ENCODE peak calls at places on chromosomes 4 and X, in six cellular contexts. One of them, this sample, is unnamed.

GRCh38 chr4:123399638-123400358 is 3.2 kb downstream of the SPRY1 start:
- DNase-seq in transverse colon: no peak
- DNase-seq in suprapubic skin: no peak
- DNase-seq in K562: no peak
- DNase-seq in HepG2: no peak
- DNase-seq in sigmoid colon: no peak
- DNase-seq in this sample: peak; percentile 23

GRCh38 chrX:71563921-71564320 is 14.3 kb upstream of the GCNA start:
- DNase-seq in transverse colon: no peak
- DNase-seq in suprapubic skin: no peak
- DNase-seq in K562: no peak
- DNase-seq in HepG2: no peak
- DNase-seq in sigmoid colon: no peak
- DNase-seq in this sample: no peak

GRCh38 chrX:68403522-68403921 is 29.8 kb downstream of the OPHN1 start:
- DNase-seq in transverse colon: no peak
- DNase-seq in suprapubic skin: no peak
- DNase-seq in K562: no peak
- DNase-seq in HepG2: no peak
- DNase-seq in sigmoid colon: no peak
- DNase-seq in this sample: no peak

GRCh38 chr4:4574792-4575191 is 32.9 kb upstream of the STX18 start:
- DNase-seq in transverse colon: peak; percentile 47
- DNase-seq in suprapubic skin: no peak
- DNase-seq in K562: no peak
- DNase-seq in HepG2: no peak
- DNase-seq in sigmoid colon: no peak
- DNase-seq in this sample: peak; percentile 68

GRCh38 chrX:16839224-16839851 is 30.8 kb downstream of the RBBP7 start:
- DNase-seq in transverse colon: no peak
- DNase-seq in suprapubic skin: no peak
- DNase-seq in K562: peak; percentile 31
- DNase-seq in HepG2: no peak
- DNase-seq in sigmoid colon: no peak
- DNase-seq in this sample: no peak

GRCh38 chr4:74682567-74683359 is 111.6 kb downstream of the BTC start:
- DNase-seq in transverse colon: no peak
- DNase-seq in suprapubic skin: no peak
- DNase-seq in K562: peak; percentile 84
- DNase-seq in HepG2: peak; percentile 47
- DNase-seq in sigmoid colon: no peak
- DNase-seq in this sample: no peak

GRCh38 chrX:56026816-56027215 is 205.3 kb upstream of the KLF8 start:
- DNase-seq in transverse colon: no peak
- DNase-seq in suprapubic skin: no peak
- DNase-seq in K562: no peak
- DNase-seq in HepG2: no peak
- DNase-seq in sigmoid colon: no peak
- DNase-seq in this sample: no peak

GRCh38 chr4:86960557-86960959 is 25.7 kb downstream of the AFF1 start:
- DNase-seq in transverse colon: no peak
- DNase-seq in suprapubic skin: no peak
- DNase-seq in K562: peak; percentile 53
- DNase-seq in HepG2: peak; percentile 49
- DNase-seq in sigmoid colon: no peak
- DNase-seq in this sample: no peak

GRCh38 chr4:177393236-177393635 is 49.0 kb downstream of the AGA start:
- DNase-seq in transverse colon: peak; percentile 26
- DNase-seq in suprapubic skin: no peak
- DNase-seq in K562: no peak
- DNase-seq in HepG2: no peak
- DNase-seq in sigmoid colon: no peak
- DNase-seq in this sample: no peak

GRCh38 chr4:185634066-185634652 is 98.9 kb upstream of the PDLIM3 start:
- DNase-seq in transverse colon: no peak
- DNase-seq in suprapubic skin: no peak
- DNase-seq in K562: peak; percentile 29
- DNase-seq in HepG2: peak; percentile 9
- DNase-seq in sigmoid colon: no peak
- DNase-seq in this sample: no peak
- H3K9me3 ChIP-seq in transverse colon: peaks cover 6% of the 10 kb centered on the region
- H3K9me3 ChIP-seq in suprapubic skin: no peaks in the 10 kb centered on the region
- H3K9me3 ChIP-seq in K562: no peaks in the 10 kb centered on the region
- H3K9me3 ChIP-seq in HepG2: no peaks in the 10 kb centered on the region
- H3K9me3 ChIP-seq in sigmoid colon: no peaks in the 10 kb centered on the region
- H3K9me3 ChIP-seq in this sample: no peaks in the 10 kb centered on the region

DNA sequence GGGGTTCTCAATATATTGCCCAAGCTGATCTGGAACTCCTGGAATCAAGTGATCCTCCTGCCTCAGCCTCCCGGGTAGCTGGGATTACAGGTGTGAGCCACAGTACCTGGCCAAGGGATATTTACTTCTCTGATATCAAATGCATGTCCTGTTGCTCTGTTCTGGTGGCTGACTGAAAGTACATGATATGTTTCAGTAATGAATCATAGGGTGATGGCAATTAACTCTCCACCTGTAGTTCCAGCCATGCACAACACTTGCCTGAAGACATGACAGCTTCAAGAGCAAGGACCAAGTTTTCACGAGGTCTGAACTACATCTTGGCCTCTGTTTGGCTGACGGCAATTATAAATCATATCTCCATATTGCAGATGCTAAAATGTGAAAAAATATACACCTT is 9.1 kb downstream of the ZCCHC4 start:
- DNase-seq in transverse colon: no peak
- DNase-seq in suprapubic skin: no peak
- DNase-seq in K562: no peak
- DNase-seq in HepG2: no peak
- DNase-seq in sigmoid colon: no peak
- DNase-seq in this sample: no peak
- TF ChIP-seq POLR2AphosphoS5 in transverse colon: no peak
- TF ChIP-seq POLR2AphosphoS5 in suprapubic skin: no peak
- TF ChIP-seq POLR2AphosphoS5 in K562: no peak
- TF ChIP-seq POLR2AphosphoS5 in HepG2: no peak
- TF ChIP-seq POLR2AphosphoS5 in sigmoid colon: no peak
- TF ChIP-seq POLR2AphosphoS5 in this sample: no peak

GRCh38 chr4:176268963-176269362 is at the start of gene ASB5:
- DNase-seq in transverse colon: no peak
- DNase-seq in suprapubic skin: no peak
- DNase-seq in K562: no peak
- DNase-seq in HepG2: no peak
- DNase-seq in sigmoid colon: no peak
- DNase-seq in this sample: no peak

GRCh38 chr4:176271749-176272148 is 2.7 kb upstream of the ASB5 start:
- DNase-seq in transverse colon: no peak
- DNase-seq in suprapubic skin: no peak
- DNase-seq in K562: no peak
- DNase-seq in HepG2: no peak
- DNase-seq in sigmoid colon: no peak
- DNase-seq in this sample: no peak

GRCh38 chr4:176273741-176274140 is 4.7 kb upstream of the ASB5 start:
- DNase-seq in transverse colon: no peak
- DNase-seq in suprapubic skin: no peak
- DNase-seq in K562: no peak
- DNase-seq in HepG2: no peak
- DNase-seq in sigmoid colon: no peak
- DNase-seq in this sample: no peak

GRCh38 chr4:176272799-176273198 is 3.8 kb upstream of the ASB5 start:
- DNase-seq in transverse colon: no peak
- DNase-seq in suprapubic skin: no peak
- DNase-seq in K562: no peak
- DNase-seq in HepG2: no peak
- DNase-seq in sigmoid colon: no peak
- DNase-seq in this sample: no peak

DNA sequence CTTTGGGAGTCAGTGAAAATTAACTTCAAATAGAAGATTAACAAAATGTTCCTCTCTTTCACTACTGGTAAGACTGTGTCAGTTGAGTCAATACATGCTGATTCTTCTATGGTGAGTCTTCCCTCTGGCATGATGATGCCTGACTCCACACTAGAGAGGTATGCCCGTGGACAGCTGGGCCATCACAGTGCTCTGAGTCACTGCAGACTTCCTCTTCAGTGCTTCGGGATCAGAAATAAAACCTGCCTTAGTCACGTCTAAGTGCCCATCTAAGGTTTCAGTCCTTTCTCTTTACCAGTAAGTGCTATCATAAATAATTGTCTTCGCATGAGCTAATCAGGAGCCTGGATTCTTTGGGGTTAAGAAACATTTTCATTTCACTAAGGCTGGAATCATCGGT is 1.6 kb upstream of the ASB5 start:
- DNase-seq in transverse colon: no peak
- DNase-seq in suprapubic skin: no peak
- DNase-seq in K562: no peak
- DNase-seq in HepG2: peak; percentile 20
- DNase-seq in sigmoid colon: peak; percentile 78
- DNase-seq in this sample: no peak
- H3K4me1 ChIP-seq in transverse colon: peaks cover 3% of the 10 kb centered on the region
- H3K4me1 ChIP-seq in suprapubic skin: peaks cover 4% of the 10 kb centered on the region
- H3K4me1 ChIP-seq in K562: no peaks in the 10 kb centered on the region
- H3K4me1 ChIP-seq in HepG2: no peaks in the 10 kb centered on the region
- H3K4me1 ChIP-seq in sigmoid colon: peaks cover 16% of the 10 kb centered on the region
- H3K4me1 ChIP-seq in this sample: no peaks in the 10 kb centered on the region

GRCh38 chr4:1251773-1252066 is 2.8 kb upstream of the CTBP1 start:
- DNase-seq in transverse colon: no peak
- DNase-seq in suprapubic skin: no peak
- DNase-seq in K562: no peak
- DNase-seq in HepG2: no peak
- DNase-seq in sigmoid colon: no peak
- DNase-seq in this sample: no peak
- H3K9me3 ChIP-seq in transverse colon: no peaks in the 10 kb centered on the region
- H3K9me3 ChIP-seq in suprapubic skin: no peaks in the 10 kb centered on the region
- H3K9me3 ChIP-seq in K562: peaks cover 8% of the 10 kb centered on the region
- H3K9me3 ChIP-seq in HepG2: peaks cover 16% of the 10 kb centered on the region
- H3K9me3 ChIP-seq in sigmoid colon: no peaks in the 10 kb centered on the region
- H3K9me3 ChIP-seq in this sample: no peaks in the 10 kb centered on the region

GRCh38 chrX:40647307-40648197 is at the start of gene CXorf38:
- DNase-seq in transverse colon: peak; percentile 96
- DNase-seq in suprapubic skin: peak; percentile 89
- DNase-seq in K562: peak; percentile 94
- DNase-seq in HepG2: peak; percentile 69
- DNase-seq in sigmoid colon: peak; percentile 97
- DNase-seq in this sample: peak; percentile 81
- TF ChIP-seq POLR2AphosphoS5 in transverse colon: peak; percentile 85
- TF ChIP-seq POLR2AphosphoS5 in suprapubic skin: no peak
- TF ChIP-seq POLR2AphosphoS5 in K562: peak; percentile 24
- TF ChIP-seq POLR2AphosphoS5 in HepG2: peak; percentile 69
- TF ChIP-seq POLR2AphosphoS5 in sigmoid colon: peak; percentile 82
- TF ChIP-seq POLR2AphosphoS5 in this sample: peak; percentile 52